ENCODE peak calls at places on chromosome 13, in eight cellular contexts. F is neural progenitor cell; V is CD8-positive, alpha-beta memory T cell; M is upper lobe of right lung; H is tibial artery; C is pancreas; Z is prostate gland; U is DND-41. Q is an unnamed sample.

GRCh38 chr13:30119476-30119875 is 187.9 kb downstream of the KATNAL1 start:
- DNase-seq in F (no peak), V (no peak), M (no peak), H (no peak), C (no peak), Z (peak; percentile 48), U (peak; percentile 80), Q (no peak)

GRCh38 chr13:44819245-44819644 is 170.0 kb downstream of the NUFIP1 start:
- DNase-seq in F (no peak), V (no peak), M (no peak), H (no peak), C (no peak), Z (no peak), U (no peak), Q (no peak)

GRCh38 chr13:62837895-62838294 is 1422.2 kb upstream of the PCDH20 start:
- DNase-seq in F (no peak), V (no peak), M (no peak), H (no peak), C (no peak), Z (no peak), U (no peak), Q (no peak)

GRCh38 chr13:44373601-44374347 is at the start of gene SERP2:
- DNase-seq in F (peak; percentile 84), V (no peak), M (peak; percentile 70), H (no peak), C (no peak), Z (no peak), U (no peak), Q (peak; percentile 42)

GRCh38 chr13:50090211-50090610 is 75.0 kb downstream of the KCNRG start:
- DNase-seq in F (no peak), V (no peak), M (no peak), H (no peak), C (no peak), Z (no peak), U (no peak), Q (no peak)

GRCh38 chr13:99143904-99144303 is 56.8 kb upstream of the UBAC2 start:
- DNase-seq in F (no peak), V (no peak), M (no peak), H (no peak), C (no peak), Z (no peak), U (no peak), Q (no peak)

GRCh38 chr13:99057310-99057975 is 79.6 kb upstream of the DOCK9 start:
- DNase-seq in F (no peak), V (no peak), M (no peak), H (no peak), C (no peak), Z (no peak), U (no peak), Q (no peak)

GRCh38 chr13:23509781-23510543 is 60.2 kb upstream of the TNFRSF19 start:
- DNase-seq in F (no peak), V (no peak), M (no peak), H (no peak), C (no peak), Z (no peak), U (no peak), Q (no peak)

GRCh38 chr13:81283561-81283960 is 942.6 kb upstream of the SPRY2 start:
- DNase-seq in F (no peak), V (no peak), M (no peak), H (no peak), C (no peak), Z (no peak), U (no peak), Q (no peak)

GRCh38 chr13:51192348-51192747 is 29.9 kb upstream of the FAM124A start:
- DNase-seq in F (no peak), V (no peak), M (no peak), H (no peak), C (no peak), Z (no peak), U (no peak), Q (no peak)

GRCh38 chr13:30892966-30893365 is 13.1 kb upstream of the MEDAG start:
- DNase-seq in F (peak; percentile 74), V (no peak), M (no peak), H (peak; percentile 84), C (no peak), Z (no peak), U (peak; percentile 17), Q (no peak)

GRCh38 chr13:86020350-86021002 is 221.3 kb upstream of the SLITRK6 start:
- DNase-seq in F (no peak), V (no peak), M (no peak), H (no peak), C (no peak), Z (no peak), U (no peak), Q (no peak)

GRCh38 chr13:68078874-68079273 is 848.7 kb upstream of the PCDH9 start:
- DNase-seq in F (no peak), V (no peak), M (no peak), H (no peak), C (no peak), Z (no peak), U (no peak), Q (no peak)

GRCh38 chr13:81142306-81142999 is 801.5 kb upstream of the SPRY2 start:
- DNase-seq in F (no peak), V (no peak), M (no peak), H (no peak), C (no peak), Z (peak; percentile 62), U (no peak), Q (no peak)

GRCh38 chr13:97559981-97560380 is 126.0 kb downstream of the RAP2A start:
- DNase-seq in F (no peak), V (no peak), M (no peak), H (no peak), C (no peak), Z (no peak), U (no peak), Q (no peak)

GRCh38 chr13:79668353-79668752 is 187.4 kb downstream of the NDFIP2 start:
- DNase-seq in F (no peak), V (no peak), M (no peak), H (no peak), C (no peak), Z (no peak), U (no peak), Q (no peak)

GRCh38 chr13:105956891-105957290 is 578.6 kb downstream of the EFNB2 start:
- DNase-seq in F (no peak), V (no peak), M (no peak), H (no peak), C (no peak), Z (no peak), U (no peak), Q (no peak)

GRCh38 chr13:77172650-77173049 is 145.7 kb upstream of the FBXL3 start:
- DNase-seq in F (no peak), V (no peak), M (no peak), H (no peak), C (no peak), Z (no peak), U (no peak), Q (no peak)

GRCh38 chr13:77171451-77171850 is 144.5 kb upstream of the FBXL3 start:
- DNase-seq in F (no peak), V (no peak), M (no peak), H (no peak), C (no peak), Z (no peak), U (no peak), Q (no peak)

GRCh38 chr13:77180011-77180410 is 146.9 kb downstream of the MYCBP2 start:
- DNase-seq in F (no peak), V (no peak), M (no peak), H (no peak), C (no peak), Z (no peak), U (no peak), Q (no peak)

GRCh38 chr13:77177646-77178045 is 149.2 kb downstream of the MYCBP2 start:
- DNase-seq in F (no peak), V (no peak), M (no peak), H (no peak), C (no peak), Z (no peak), U (no peak), Q (no peak)

DNA sequence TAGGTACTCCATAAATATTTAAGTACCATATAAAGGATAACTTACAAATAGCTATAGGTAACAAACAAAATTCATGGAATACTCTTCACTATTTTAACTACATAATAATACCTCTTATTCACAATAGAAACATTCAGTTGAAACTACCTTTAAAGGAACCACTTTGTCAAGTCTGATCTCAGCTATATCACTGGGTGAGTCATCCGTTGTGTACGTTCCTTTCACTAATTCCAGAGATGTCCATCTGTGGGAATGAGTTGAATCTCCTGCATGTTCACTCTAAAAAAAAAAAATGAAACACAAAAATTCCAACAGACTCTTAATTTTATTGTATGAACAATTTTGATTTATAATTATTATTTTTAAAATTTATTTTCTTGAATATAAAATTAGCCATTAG is 149.4 kb upstream of the FBXL3 start:
- DNase-seq in F (no peak), V (no peak), M (no peak), H (no peak), C (no peak), Z (no peak), U (no peak), Q (no peak)
- H3K27ac ChIP-seq in F (no peak overlapping the region), V (no peak overlapping the region), M (no peak overlapping the region), H (no peak overlapping the region), C (no peak overlapping the region), Z (no peak overlapping the region), U (no peak overlapping the region), Q (no peak overlapping the region)

GRCh38 chr13:41370736-41371135 is 59.7 kb downstream of the NAA16 start:
- DNase-seq in F (no peak), V (no peak), M (no peak), H (no peak), C (no peak), Z (no peak), U (no peak), Q (no peak)
- H3K36me3 ChIP-seq in F (peaks cover 59% of the 10 kb centered on the region), V (peaks cover 43% of the 10 kb centered on the region), M (peaks cover 94% of the 10 kb centered on the region), H (peaks cover 64% of the 10 kb centered on the region), C (peaks cover 18% of the 10 kb centered on the region), Z (no peaks in the 10 kb centered on the region), U (peaks cover 90% of the 10 kb centered on the region), Q (peaks cover 97% of the 10 kb centered on the region)

DNA sequence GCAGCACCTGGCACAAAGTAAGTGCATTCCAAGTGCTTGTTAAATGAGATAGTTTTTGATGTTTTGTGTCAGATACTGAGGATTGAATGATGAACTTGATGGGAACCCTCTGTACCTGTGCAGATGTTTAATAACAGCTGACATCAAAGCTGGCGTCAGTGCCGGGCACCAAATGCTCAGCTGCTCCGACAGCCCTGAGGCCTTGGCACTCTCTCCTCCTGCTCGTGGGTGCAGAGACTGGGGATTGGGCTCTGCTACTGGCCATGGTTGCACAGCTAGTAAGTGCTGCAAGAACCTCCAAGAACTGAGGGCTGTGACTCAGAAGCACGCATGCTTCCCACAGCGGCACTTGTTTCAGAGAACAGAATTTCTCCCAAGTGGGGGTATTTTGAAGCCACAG is 5.9 kb downstream of the LAMP1 start:
- DNase-seq in F (no peak), V (no peak), M (no peak), H (no peak), C (no peak), Z (no peak), U (no peak), Q (no peak)
- H3K27ac ChIP-seq in F (no peak overlapping the region), V (no peak overlapping the region), M (no peak overlapping the region), H (no peak overlapping the region), C (no peak overlapping the region), Z (no peak overlapping the region), U (no peak overlapping the region), Q (no peak overlapping the region)

GRCh38 chr13:20700288-20700687 is 3.2 kb upstream of the IL17D start:
- DNase-seq in F (no peak), V (no peak), M (no peak), H (no peak), C (no peak), Z (no peak), U (no peak), Q (no peak)
- H3K36me3 ChIP-seq in F (no peaks in the 10 kb centered on the region), V (no peaks in the 10 kb centered on the region), M (no peaks in the 10 kb centered on the region), H (no peaks in the 10 kb centered on the region), C (no peaks in the 10 kb centered on the region), Z (no peaks in the 10 kb centered on the region), U (no peaks in the 10 kb centered on the region), Q (no peaks in the 10 kb centered on the region)

GRCh38 chr13:26475176-26476110 is 82.0 kb upstream of the WASF3 start:
- DNase-seq in F (peak; percentile 37), V (no peak), M (no peak), H (no peak), C (no peak), Z (no peak), U (no peak), Q (no peak)
- H3K27ac ChIP-seq in F (no peak overlapping the region), V (no peak overlapping the region), M (peak overlapping the region; percentile 60), H (peak overlapping the region; percentile 75), C (no peak overlapping the region), Z (peak overlapping the region; percentile 26), U (no peak overlapping the region), Q (peak overlapping the region; percentile 79)

Q was measured in left ventricle myocardium inferior.